ENCODE peak calls at places on chromosomes 7 and 10, in seven cellular contexts. One of them, this sample, is unnamed.

GRCh38 chr7:138449580-138449979 is 10.5 kb upstream of the TRIM24 start:
- DNase-seq in fibroblast of pulmonary artery: no peak
- DNase-seq in right atrium auricular region: no peak
- DNase-seq in lung: no peak
- DNase-seq in neural crest cell: peak; percentile 45
- DNase-seq in CD4-positive, alpha-beta T cell: peak; percentile 15
- DNase-seq in GM13976: no peak
- DNase-seq in this sample: no peak

GRCh38 chr10:119423510-119423874 is 119.0 kb downstream of the RGS10 start:
- DNase-seq in fibroblast of pulmonary artery: no peak
- DNase-seq in right atrium auricular region: no peak
- DNase-seq in lung: no peak
- DNase-seq in neural crest cell: no peak
- DNase-seq in CD4-positive, alpha-beta T cell: no peak
- DNase-seq in GM13976: no peak
- DNase-seq in this sample: no peak

GRCh38 chr10:52853704-52854103 is 81.1 kb upstream of the MBL2 start:
- DNase-seq in fibroblast of pulmonary artery: no peak
- DNase-seq in right atrium auricular region: no peak
- DNase-seq in lung: no peak
- DNase-seq in neural crest cell: no peak
- DNase-seq in CD4-positive, alpha-beta T cell: no peak
- DNase-seq in GM13976: no peak
- DNase-seq in this sample: no peak

GRCh38 chr10:26215923-26216576 is 524 bp upstream of the GAD2 start:
- DNase-seq in fibroblast of pulmonary artery: peak; percentile 0
- DNase-seq in right atrium auricular region: no peak
- DNase-seq in lung: no peak
- DNase-seq in neural crest cell: peak; percentile 55
- DNase-seq in CD4-positive, alpha-beta T cell: no peak
- DNase-seq in GM13976: peak; percentile 68
- DNase-seq in this sample: peak; percentile 79

GRCh38 chr7:6422095-6422494 is 25.7 kb downstream of the DAGLB start:
- DNase-seq in fibroblast of pulmonary artery: no peak
- DNase-seq in right atrium auricular region: no peak
- DNase-seq in lung: no peak
- DNase-seq in neural crest cell: no peak
- DNase-seq in CD4-positive, alpha-beta T cell: no peak
- DNase-seq in GM13976: no peak
- DNase-seq in this sample: no peak

GRCh38 chr10:126878594-126878993 is 26.6 kb upstream of the DOCK1 start:
- DNase-seq in fibroblast of pulmonary artery: no peak
- DNase-seq in right atrium auricular region: no peak
- DNase-seq in lung: no peak
- DNase-seq in neural crest cell: no peak
- DNase-seq in CD4-positive, alpha-beta T cell: no peak
- DNase-seq in GM13976: no peak
- DNase-seq in this sample: no peak

GRCh38 chr10:119947325-119947724 is 54.8 kb downstream of the SEC23IP start:
- DNase-seq in fibroblast of pulmonary artery: peak; percentile 9
- DNase-seq in right atrium auricular region: no peak
- DNase-seq in lung: no peak
- DNase-seq in neural crest cell: no peak
- DNase-seq in CD4-positive, alpha-beta T cell: no peak
- DNase-seq in GM13976: no peak
- DNase-seq in this sample: no peak

GRCh38 chr10:43689618-43689954 is 40.9 kb upstream of the ZNF32 start:
- DNase-seq in fibroblast of pulmonary artery: peak; percentile 49
- DNase-seq in right atrium auricular region: peak; percentile 63
- DNase-seq in lung: peak; percentile 60
- DNase-seq in neural crest cell: peak; percentile 40
- DNase-seq in CD4-positive, alpha-beta T cell: no peak
- DNase-seq in GM13976: peak; percentile 79
- DNase-seq in this sample: peak; percentile 51

GRCh38 chr10:90451283-90451682 is 406.6 kb downstream of the HTR7 start:
- DNase-seq in fibroblast of pulmonary artery: peak; percentile 45
- DNase-seq in right atrium auricular region: no peak
- DNase-seq in lung: no peak
- DNase-seq in neural crest cell: no peak
- DNase-seq in CD4-positive, alpha-beta T cell: no peak
- DNase-seq in GM13976: no peak
- DNase-seq in this sample: no peak

GRCh38 chr10:62082729-62083412 is 181.4 kb downstream of the ARID5B start:
- DNase-seq in fibroblast of pulmonary artery: peak; percentile 72
- DNase-seq in right atrium auricular region: no peak
- DNase-seq in lung: no peak
- DNase-seq in neural crest cell: no peak
- DNase-seq in CD4-positive, alpha-beta T cell: peak; percentile 31
- DNase-seq in GM13976: no peak
- DNase-seq in this sample: no peak

GRCh38 chr10:94084344-94084743 is 90.6 kb downstream of the PLCE1 start:
- DNase-seq in fibroblast of pulmonary artery: no peak
- DNase-seq in right atrium auricular region: no peak
- DNase-seq in lung: no peak
- DNase-seq in neural crest cell: no peak
- DNase-seq in CD4-positive, alpha-beta T cell: no peak
- DNase-seq in GM13976: no peak
- DNase-seq in this sample: no peak

GRCh38 chr10:110684800-110685446 is 40.8 kb downstream of the RBM20 start:
- DNase-seq in fibroblast of pulmonary artery: no peak
- DNase-seq in right atrium auricular region: no peak
- DNase-seq in lung: peak; percentile 22
- DNase-seq in neural crest cell: no peak
- DNase-seq in CD4-positive, alpha-beta T cell: no peak
- DNase-seq in GM13976: no peak
- DNase-seq in this sample: no peak

GRCh38 chr7:151409555-151410404 is at the start of gene WDR86:
- DNase-seq in fibroblast of pulmonary artery: no peak
- DNase-seq in right atrium auricular region: no peak
- DNase-seq in lung: no peak
- DNase-seq in neural crest cell: peak; percentile 51
- DNase-seq in CD4-positive, alpha-beta T cell: no peak
- DNase-seq in GM13976: no peak
- DNase-seq in this sample: peak; percentile 71

GRCh38 chr10:46518028-46518725 is 38.3 kb downstream of the GPRIN2 start:
- DNase-seq in fibroblast of pulmonary artery: no peak
- DNase-seq in right atrium auricular region: no peak
- DNase-seq in lung: no peak
- DNase-seq in neural crest cell: no peak
- DNase-seq in CD4-positive, alpha-beta T cell: peak; percentile 0
- DNase-seq in GM13976: no peak
- DNase-seq in this sample: no peak

GRCh38 chr10:70541738-70542564 is 60.6 kb downstream of the PRF1 start:
- DNase-seq in fibroblast of pulmonary artery: no peak
- DNase-seq in right atrium auricular region: no peak
- DNase-seq in lung: no peak
- DNase-seq in neural crest cell: no peak
- DNase-seq in CD4-positive, alpha-beta T cell: no peak
- DNase-seq in GM13976: no peak
- DNase-seq in this sample: no peak

GRCh38 chr10:43049081-43049551 is 27.8 kb upstream of the RET start:
- DNase-seq in fibroblast of pulmonary artery: no peak
- DNase-seq in right atrium auricular region: no peak
- DNase-seq in lung: no peak
- DNase-seq in neural crest cell: no peak
- DNase-seq in CD4-positive, alpha-beta T cell: no peak
- DNase-seq in GM13976: no peak
- DNase-seq in this sample: no peak

DNA sequence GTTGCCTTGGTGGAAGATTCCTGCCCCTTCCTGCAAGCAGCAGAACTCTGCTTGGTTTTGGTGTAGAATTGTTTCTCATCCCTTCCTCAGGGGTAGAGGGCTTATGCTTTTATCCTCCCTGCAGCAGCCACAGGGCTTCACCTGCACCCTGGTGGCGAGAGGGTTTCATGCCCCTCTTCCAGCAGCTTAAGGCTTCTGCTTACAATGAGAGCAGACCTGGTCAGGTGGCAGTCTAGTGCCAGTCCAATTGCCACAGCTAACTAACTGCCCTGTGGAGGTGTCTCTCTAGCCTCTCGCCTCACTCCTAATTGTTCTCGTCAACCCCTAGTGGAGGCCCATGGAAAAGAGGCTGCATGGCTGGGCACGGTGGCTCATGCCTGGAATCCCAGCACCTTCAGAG is 19.3 kb downstream of the ACBD7 start:
- DNase-seq in fibroblast of pulmonary artery: no peak
- DNase-seq in right atrium auricular region: no peak
- DNase-seq in lung: no peak
- DNase-seq in neural crest cell: no peak
- DNase-seq in CD4-positive, alpha-beta T cell: no peak
- DNase-seq in GM13976: no peak
- DNase-seq in this sample: no peak
- TF ChIP-seq CTCF in fibroblast of pulmonary artery: no peak
- TF ChIP-seq CTCF in right atrium auricular region: no peak
- TF ChIP-seq CTCF in lung: no peak
- TF ChIP-seq CTCF in neural crest cell: no peak
- TF ChIP-seq CTCF in CD4-positive, alpha-beta T cell: no peak
- TF ChIP-seq CTCF in GM13976: no peak
- TF ChIP-seq CTCF in this sample: no peak

GRCh38 chr7:28879105-28879504 is 79.0 kb downstream of the TRIL start:
- DNase-seq in fibroblast of pulmonary artery: no peak
- DNase-seq in right atrium auricular region: no peak
- DNase-seq in lung: no peak
- DNase-seq in neural crest cell: no peak
- DNase-seq in CD4-positive, alpha-beta T cell: no peak
- DNase-seq in GM13976: peak; percentile 13
- DNase-seq in this sample: no peak
- TF ChIP-seq CTCF in fibroblast of pulmonary artery: no peak
- TF ChIP-seq CTCF in right atrium auricular region: no peak
- TF ChIP-seq CTCF in lung: no peak
- TF ChIP-seq CTCF in neural crest cell: no peak
- TF ChIP-seq CTCF in CD4-positive, alpha-beta T cell: no peak
- TF ChIP-seq CTCF in GM13976: no peak
- TF ChIP-seq CTCF in this sample: no peak

GRCh38 chr7:77940647-77941046 is 142.1 kb downstream of the PHTF2 start:
- DNase-seq in fibroblast of pulmonary artery: peak; percentile 65
- DNase-seq in right atrium auricular region: no peak
- DNase-seq in lung: no peak
- DNase-seq in neural crest cell: peak; percentile 28
- DNase-seq in CD4-positive, alpha-beta T cell: no peak
- DNase-seq in GM13976: peak; percentile 47
- DNase-seq in this sample: peak; percentile 18

GRCh38 chr7:77933394-77933793 is 134.8 kb downstream of the PHTF2 start:
- DNase-seq in fibroblast of pulmonary artery: peak; percentile 51
- DNase-seq in right atrium auricular region: no peak
- DNase-seq in lung: no peak
- DNase-seq in neural crest cell: no peak
- DNase-seq in CD4-positive, alpha-beta T cell: no peak
- DNase-seq in GM13976: no peak
- DNase-seq in this sample: no peak

GRCh38 chr7:77931841-77932240 is 133.3 kb downstream of the PHTF2 start:
- DNase-seq in fibroblast of pulmonary artery: no peak
- DNase-seq in right atrium auricular region: no peak
- DNase-seq in lung: no peak
- DNase-seq in neural crest cell: no peak
- DNase-seq in CD4-positive, alpha-beta T cell: no peak
- DNase-seq in GM13976: no peak
- DNase-seq in this sample: no peak

GRCh38 chr7:77930496-77930895 is 131.9 kb downstream of the PHTF2 start:
- DNase-seq in fibroblast of pulmonary artery: no peak
- DNase-seq in right atrium auricular region: no peak
- DNase-seq in lung: no peak
- DNase-seq in neural crest cell: no peak
- DNase-seq in CD4-positive, alpha-beta T cell: no peak
- DNase-seq in GM13976: no peak
- DNase-seq in this sample: no peak

DNA sequence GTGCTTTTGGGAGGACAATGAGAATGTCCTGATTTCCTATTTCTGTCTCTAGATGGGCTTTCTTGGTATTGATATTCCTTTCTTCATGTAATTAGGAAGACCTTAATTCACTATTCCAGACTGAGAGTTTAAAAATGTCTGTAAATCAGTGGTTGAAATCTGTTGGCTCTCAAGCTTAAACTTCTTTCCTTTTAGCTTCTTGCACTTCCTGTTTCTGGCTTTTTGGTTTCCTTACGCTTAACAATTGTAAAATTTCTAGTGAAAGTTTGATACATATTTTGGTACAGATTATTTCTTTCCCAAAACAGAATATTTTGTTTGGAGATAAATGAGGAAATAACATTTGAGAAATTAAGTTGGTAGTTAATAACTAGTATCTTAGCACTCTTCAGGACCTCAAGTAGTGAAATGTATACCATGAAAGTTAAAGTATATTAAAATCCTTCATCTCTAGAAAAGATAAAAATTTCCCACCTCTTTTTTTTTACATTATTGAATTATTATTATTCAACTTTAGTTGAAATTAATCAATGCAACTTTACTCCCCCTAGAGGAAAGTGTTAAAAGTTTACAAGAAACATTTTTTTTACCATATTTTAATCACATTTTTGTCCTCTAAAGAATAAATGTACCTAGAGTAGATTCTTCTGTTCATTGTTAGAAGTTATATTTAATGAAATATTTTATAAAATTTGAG is 137.2 kb downstream of the PHTF2 start:
- DNase-seq in fibroblast of pulmonary artery: peak; percentile 25
- DNase-seq in right atrium auricular region: no peak
- DNase-seq in lung: no peak
- DNase-seq in neural crest cell: no peak
- DNase-seq in CD4-positive, alpha-beta T cell: no peak
- DNase-seq in GM13976: no peak
- DNase-seq in this sample: no peak
- TF ChIP-seq CTCF in fibroblast of pulmonary artery: peak; percentile 35
- TF ChIP-seq CTCF in right atrium auricular region: peak; percentile 53
- TF ChIP-seq CTCF in lung: no peak
- TF ChIP-seq CTCF in neural crest cell: peak; percentile 62
- TF ChIP-seq CTCF in CD4-positive, alpha-beta T cell: peak; percentile 63
- TF ChIP-seq CTCF in GM13976: no peak
- TF ChIP-seq CTCF in this sample: peak; percentile 69

DNA sequence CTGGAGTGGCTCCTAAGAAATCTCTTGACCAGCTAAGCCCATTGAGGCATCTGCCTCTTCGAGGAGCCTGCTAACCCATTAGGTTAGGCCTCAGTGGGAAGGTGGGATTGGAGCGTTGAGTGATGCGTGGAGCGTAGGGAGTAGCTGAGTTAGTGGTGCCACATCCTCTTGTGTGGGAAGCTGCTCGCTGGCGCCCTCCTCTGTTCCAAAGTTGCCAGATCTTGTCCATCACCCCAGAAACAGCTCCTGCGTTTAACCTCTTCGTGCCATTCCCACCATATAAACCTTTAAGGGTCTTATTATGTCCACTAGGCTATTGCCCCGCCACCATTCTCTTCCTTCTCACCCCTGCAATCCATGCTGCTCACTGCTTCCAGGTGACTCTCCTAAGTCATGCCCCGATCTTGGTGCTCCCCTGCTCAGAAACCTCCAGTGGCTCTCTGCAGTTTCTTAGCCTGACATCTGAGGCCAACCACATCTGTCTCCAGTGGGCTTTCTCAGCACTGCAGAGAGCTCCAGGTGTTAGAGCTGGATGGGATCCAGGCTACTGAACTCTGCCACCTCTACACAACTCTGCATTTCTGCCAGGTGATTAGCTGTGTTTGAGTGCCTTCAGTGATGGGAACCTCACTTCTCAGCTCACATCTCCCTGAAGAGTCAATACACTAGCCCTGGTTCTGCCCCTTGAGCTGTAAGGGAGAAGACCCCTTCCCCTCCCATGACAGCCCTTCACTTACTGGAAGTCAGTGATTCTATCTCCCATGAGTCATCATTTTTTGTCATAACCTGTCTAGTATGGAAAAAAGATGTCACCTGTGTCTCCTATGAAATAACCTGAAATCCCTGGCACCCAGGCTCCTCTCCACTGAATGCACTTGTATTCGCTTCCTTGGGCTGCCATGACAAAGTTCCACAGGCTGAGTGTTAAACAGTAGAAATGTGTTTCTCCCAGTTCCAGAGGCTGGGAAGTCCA is 65.0 kb upstream of the FGFR2 start:
- DNase-seq in fibroblast of pulmonary artery: no peak
- DNase-seq in right atrium auricular region: no peak
- DNase-seq in lung: no peak
- DNase-seq in neural crest cell: peak; percentile 61
- DNase-seq in CD4-positive, alpha-beta T cell: no peak
- DNase-seq in GM13976: no peak
- DNase-seq in this sample: peak; percentile 72
- TF ChIP-seq CTCF in fibroblast of pulmonary artery: no peak
- TF ChIP-seq CTCF in right atrium auricular region: peak; percentile 25
- TF ChIP-seq CTCF in lung: no peak
- TF ChIP-seq CTCF in neural crest cell: peak; percentile 55
- TF ChIP-seq CTCF in CD4-positive, alpha-beta T cell: no peak
- TF ChIP-seq CTCF in GM13976: no peak
- TF ChIP-seq CTCF in this sample: peak; percentile 56